ENCODE peak calls at places on chromosomes 7 and 10, in nine cellular contexts. D is fibroblast of lung, B is OCI-LY7, S is bronchial epithelial cell, A is tibial artery, U is HepG2, V is gastrocnemius medialis, M is kidney epithelial cell, P is stomach. X is an unnamed sample.

GRCh38 chr7:115561341-115562110 is 469.0 kb downstream of the TFEC start:
- DNase-seq in D (peak; percentile 95), B (no peak), S (peak; percentile 22), A (no peak), U (no peak), V (no peak), M (no peak), P (no peak), X (no peak)

GRCh38 chr7:13508586-13508985 is 480.9 kb downstream of the ETV1 start:
- DNase-seq in D (peak; percentile 22), B (no peak), S (peak; percentile 35), A (no peak), U (no peak), V (no peak), M (no peak), P (no peak), X (no peak)

GRCh38 chr10:119396709-119397071 is 145.8 kb downstream of the RGS10 start:
- DNase-seq in D (no peak), B (no peak), S (no peak), A (no peak), U (no peak), V (no peak), M (no peak), P (no peak), X (no peak)

GRCh38 chr7:25569765-25570164 is 341.5 kb upstream of the NPVF start:
- DNase-seq in D (no peak), B (no peak), S (no peak), A (no peak), U (no peak), V (no peak), M (no peak), P (no peak), X (no peak)

GRCh38 chr7:42071372-42072261 is 165.4 kb downstream of the GLI3 start:
- DNase-seq in D (peak; percentile 67), B (peak; percentile 22), S (peak; percentile 67), A (no peak), U (no peak), V (no peak), M (no peak), P (no peak), X (no peak)

GRCh38 chr10:124640538-124641231 is 103.5 kb downstream of the FAM53B start:
- DNase-seq in D (no peak), B (no peak), S (no peak), A (no peak), U (no peak), V (no peak), M (no peak), P (no peak), X (no peak)

GRCh38 chr10:50990568-50991495 is 83.5 kb upstream of the PRKG1 start:
- DNase-seq in D (peak; percentile 73), B (no peak), S (peak; percentile 71), A (peak; percentile 82), U (no peak), V (peak; percentile 69), M (peak; percentile 34), P (no peak), X (peak; percentile 48)

GRCh38 chr10:124166431-124167125 is 73.2 kb upstream of the CHST15 start:
- DNase-seq in D (no peak), B (no peak), S (no peak), A (no peak), U (no peak), V (no peak), M (no peak), P (no peak), X (peak; percentile 3)

GRCh38 chr7:109549461-109549860 is 979.8 kb downstream of the DNAJB9 start:
- DNase-seq in D (no peak), B (no peak), S (no peak), A (no peak), U (no peak), V (no peak), M (no peak), P (no peak), X (no peak)

GRCh38 chr7:114414151-114415053 is at the start of gene FOXP2:
- DNase-seq in D (peak; percentile 46), B (no peak), S (peak; percentile 32), A (no peak), U (peak; percentile 3), V (no peak), M (no peak), P (no peak), X (no peak)

GRCh38 chr7:21996641-21997040 is 50.9 kb upstream of the CDCA7L start:
- DNase-seq in D (peak; percentile 2), B (no peak), S (peak; percentile 98), A (no peak), U (no peak), V (no peak), M (no peak), P (no peak), X (no peak)

GRCh38 chr7:3201937-3202715 is 98.9 kb upstream of the SDK1 start:
- DNase-seq in D (no peak), B (no peak), S (no peak), A (no peak), U (no peak), V (no peak), M (no peak), P (peak; percentile 17), X (no peak)

GRCh38 chr7:98562336-98563182 is 54.5 kb upstream of the NPTX2 start:
- DNase-seq in D (peak; percentile 19), B (no peak), S (no peak), A (no peak), U (no peak), V (no peak), M (no peak), P (no peak), X (no peak)

GRCh38 chr7:130940907-130941306 is 206.9 kb upstream of the KLF14 start:
- DNase-seq in D (no peak), B (no peak), S (no peak), A (no peak), U (no peak), V (no peak), M (no peak), P (no peak), X (no peak)

GRCh38 chr7:98216941-98217622 is 5.8 kb downstream of the BHLHA15 start:
- DNase-seq in D (no peak), B (no peak), S (no peak), A (peak; percentile 63), U (no peak), V (no peak), M (no peak), P (no peak), X (no peak)

GRCh38 chr7:135770139-135770710 is 21.6 kb upstream of the FAM180A start:
- DNase-seq in D (no peak), B (no peak), S (no peak), A (no peak), U (no peak), V (no peak), M (no peak), P (no peak), X (no peak)

GRCh38 chr10:73797324-73798025 is 12.1 kb downstream of the ZSWIM8 start:
- DNase-seq in D (no peak), B (no peak), S (no peak), A (no peak), U (no peak), V (no peak), M (no peak), P (no peak), X (no peak)

GRCh38 chr10:22486431-22486830 is 141.1 kb downstream of the SPAG6 start:
- DNase-seq in D (no peak), B (no peak), S (no peak), A (no peak), U (no peak), V (no peak), M (no peak), P (no peak), X (no peak)

GRCh38 chr10:48285710-48286109 is 11.2 kb upstream of the FRMPD2 start:
- DNase-seq in D (no peak), B (no peak), S (no peak), A (no peak), U (no peak), V (no peak), M (no peak), P (no peak), X (no peak)

GRCh38 chr10:70355234-70356021 is 27.0 kb downstream of the LRRC20 start:
- DNase-seq in D (no peak), B (peak; percentile 61), S (no peak), A (no peak), U (no peak), V (no peak), M (no peak), P (no peak), X (no peak)

DNA sequence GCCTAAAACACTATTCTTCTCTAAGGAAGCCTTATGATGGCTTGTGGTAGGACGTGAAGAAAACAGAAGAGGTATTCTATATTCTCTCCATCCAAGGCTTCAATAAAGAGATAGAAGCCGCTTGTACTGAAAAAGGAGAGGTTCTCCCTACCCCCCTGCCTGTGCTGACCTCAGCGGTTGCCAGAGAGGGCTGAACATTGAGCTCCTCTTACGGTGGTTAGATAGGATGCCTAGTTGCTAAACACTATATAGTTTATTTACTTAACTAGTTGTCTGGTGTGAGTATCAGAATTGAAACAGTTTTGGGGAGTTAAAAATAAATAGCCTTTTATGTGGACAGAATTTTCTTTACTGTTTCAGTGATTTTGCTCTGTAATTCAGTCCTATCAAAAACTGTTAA is 112.2 kb downstream of the TFPI2 start:
- DNase-seq in D (no peak), B (no peak), S (no peak), A (no peak), U (no peak), V (no peak), M (no peak), P (no peak), X (no peak)
- TF ChIP-seq CTCF in D (no peak), B (no peak), S (no peak), A (no peak), U (no peak), V (no peak), M (no peak), P (no peak), X (no peak)

GRCh38 chr7:72109566-72109965 is 302.6 kb downstream of the CALN1 start:
- DNase-seq in D (no peak), B (no peak), S (no peak), A (no peak), U (no peak), V (no peak), M (no peak), P (no peak), X (no peak)

GRCh38 chr7:72101444-72101843 is 310.7 kb downstream of the CALN1 start:
- DNase-seq in D (no peak), B (no peak), S (no peak), A (no peak), U (no peak), V (no peak), M (no peak), P (no peak), X (no peak)

GRCh38 chr7:72106405-72106804 is 305.7 kb downstream of the CALN1 start:
- DNase-seq in D (no peak), B (no peak), S (no peak), A (no peak), U (no peak), V (no peak), M (no peak), P (no peak), X (no peak)
- TF ChIP-seq CTCF in D (no peak), B (no peak), S (no peak), A (no peak), U (no peak), V (no peak), M (no peak), P (no peak), X (no peak)

GRCh38 chr7:152341039-152341913 is 94.5 kb downstream of the KMT2C start:
- DNase-seq in D (peak; percentile 64), B (peak; percentile 86), S (peak; percentile 51), A (no peak), U (peak; percentile 60), V (peak; percentile 15), M (no peak), P (peak; percentile 43), X (no peak)
- TF ChIP-seq CTCF in D (peak; percentile 39), B (peak; percentile 74), S (peak; percentile 33), A (peak; percentile 50), U (peak; percentile 62), V (no peak), M (peak; percentile 56), P (no peak), X (no peak)

GRCh38 chr7:137592232-137592896 is 248.8 kb upstream of the PTN start:
- DNase-seq in D (peak; percentile 71), B (peak; percentile 31), S (peak; percentile 74), A (no peak), U (peak; percentile 46), V (peak; percentile 3), M (no peak), P (no peak), X (peak; percentile 58)
- TF ChIP-seq CTCF in D (peak; percentile 90), B (peak; percentile 83), S (peak; percentile 75), A (peak; percentile 49), U (peak; percentile 89), V (no peak), M (peak; percentile 87), P (no peak), X (peak; percentile 71)